ENCODE peak calls at places on chromosomes 2 and 18, in eight cellular contexts. One of them, this sample, is unnamed.

GRCh38 chr2:70248810-70249438 is 496 bp upstream of the TIA1 start:
- DNase-seq in A549: peak; percentile 91
- DNase-seq in Panc1: peak; percentile 96
- DNase-seq in left ventricle myocardium inferior: peak; percentile 88
- DNase-seq in LHCN-M2: no peak
- DNase-seq in RWPE1: no peak
- DNase-seq in GM03348: no peak
- DNase-seq in activated naive CD4-positive, alpha-beta T cell treated with Interleukin-2 at 50 U/mL for 16 hours: peak; percentile 90
- DNase-seq in this sample: peak; percentile 26

GRCh38 chr2:128314026-128314347 is 4.7 kb downstream of the HS6ST1 start:
- DNase-seq in A549: no peak
- DNase-seq in LHCN-M2: no peak
- DNase-seq in GM03348: no peak
- DNase-seq in Panc1: no peak
- DNase-seq in left ventricle myocardium inferior: no peak
- DNase-seq in activated naive CD4-positive, alpha-beta T cell treated with Interleukin-2 at 50 U/mL for 16 hours: no peak
- DNase-seq in RWPE1: no peak
- DNase-seq in this sample: no peak

GRCh38 chr2:185338104-185338503 is 400.5 kb upstream of the FSIP2 start:
- DNase-seq in LHCN-M2: no peak
- DNase-seq in RWPE1: no peak
- DNase-seq in left ventricle myocardium inferior: no peak
- DNase-seq in GM03348: no peak
- DNase-seq in A549: no peak
- DNase-seq in activated naive CD4-positive, alpha-beta T cell treated with Interleukin-2 at 50 U/mL for 16 hours: no peak
- DNase-seq in Panc1: no peak
- DNase-seq in this sample: no peak

GRCh38 chr2:28152585-28153284 is 239.9 kb upstream of the FOSL2 start:
- DNase-seq in activated naive CD4-positive, alpha-beta T cell treated with Interleukin-2 at 50 U/mL for 16 hours: no peak
- DNase-seq in A549: no peak
- DNase-seq in left ventricle myocardium inferior: no peak
- DNase-seq in Panc1: peak; percentile 61
- DNase-seq in LHCN-M2: peak; percentile 83
- DNase-seq in GM03348: peak; percentile 22
- DNase-seq in RWPE1: no peak
- DNase-seq in this sample: no peak

GRCh38 chr2:236986524-236987330 is 99.0 kb upstream of the COPS8 start:
- DNase-seq in RWPE1: no peak
- DNase-seq in A549: no peak
- DNase-seq in Panc1: no peak
- DNase-seq in left ventricle myocardium inferior: no peak
- DNase-seq in GM03348: no peak
- DNase-seq in activated naive CD4-positive, alpha-beta T cell treated with Interleukin-2 at 50 U/mL for 16 hours: no peak
- DNase-seq in LHCN-M2: no peak
- DNase-seq in this sample: no peak

GRCh38 chr2:239693330-239693729 is 292.5 kb upstream of the HDAC4 start:
- DNase-seq in RWPE1: no peak
- DNase-seq in left ventricle myocardium inferior: no peak
- DNase-seq in GM03348: no peak
- DNase-seq in LHCN-M2: no peak
- DNase-seq in activated naive CD4-positive, alpha-beta T cell treated with Interleukin-2 at 50 U/mL for 16 hours: no peak
- DNase-seq in Panc1: no peak
- DNase-seq in A549: no peak
- DNase-seq in this sample: no peak

GRCh38 chr2:203175371-203175770 is 63.4 kb upstream of the CYP20A1 start:
- DNase-seq in Panc1: no peak
- DNase-seq in LHCN-M2: peak; percentile 26
- DNase-seq in A549: no peak
- DNase-seq in activated naive CD4-positive, alpha-beta T cell treated with Interleukin-2 at 50 U/mL for 16 hours: no peak
- DNase-seq in left ventricle myocardium inferior: no peak
- DNase-seq in GM03348: no peak
- DNase-seq in RWPE1: no peak
- DNase-seq in this sample: no peak

GRCh38 chr2:231571810-231572209 is 20.9 kb upstream of the TEX44 start:
- DNase-seq in activated naive CD4-positive, alpha-beta T cell treated with Interleukin-2 at 50 U/mL for 16 hours: no peak
- DNase-seq in A549: no peak
- DNase-seq in LHCN-M2: no peak
- DNase-seq in Panc1: no peak
- DNase-seq in RWPE1: no peak
- DNase-seq in GM03348: no peak
- DNase-seq in left ventricle myocardium inferior: no peak
- DNase-seq in this sample: no peak

GRCh38 chr2:29326926-29327325 is 211.7 kb downstream of the CLIP4 start:
- DNase-seq in GM03348: no peak
- DNase-seq in A549: no peak
- DNase-seq in LHCN-M2: no peak
- DNase-seq in RWPE1: no peak
- DNase-seq in Panc1: no peak
- DNase-seq in activated naive CD4-positive, alpha-beta T cell treated with Interleukin-2 at 50 U/mL for 16 hours: no peak
- DNase-seq in left ventricle myocardium inferior: no peak
- DNase-seq in this sample: no peak

GRCh38 chr2:86274918-86275275 is 62.5 kb downstream of the REEP1 start:
- DNase-seq in GM03348: no peak
- DNase-seq in Panc1: no peak
- DNase-seq in activated naive CD4-positive, alpha-beta T cell treated with Interleukin-2 at 50 U/mL for 16 hours: no peak
- DNase-seq in A549: no peak
- DNase-seq in RWPE1: no peak
- DNase-seq in left ventricle myocardium inferior: peak; percentile 63
- DNase-seq in LHCN-M2: peak; percentile 79
- DNase-seq in this sample: no peak

GRCh38 chr18:75129717-75130477 is 79.0 kb downstream of the PTGR3 start:
- DNase-seq in RWPE1: no peak
- DNase-seq in Panc1: no peak
- DNase-seq in A549: no peak
- DNase-seq in left ventricle myocardium inferior: no peak
- DNase-seq in activated naive CD4-positive, alpha-beta T cell treated with Interleukin-2 at 50 U/mL for 16 hours: no peak
- DNase-seq in GM03348: no peak
- DNase-seq in LHCN-M2: no peak
- DNase-seq in this sample: no peak

GRCh38 chr2:213932-214693 is 49.7 kb downstream of the SH3YL1 start:
- DNase-seq in A549: no peak
- DNase-seq in activated naive CD4-positive, alpha-beta T cell treated with Interleukin-2 at 50 U/mL for 16 hours: no peak
- DNase-seq in GM03348: peak; percentile 35
- DNase-seq in RWPE1: no peak
- DNase-seq in left ventricle myocardium inferior: peak; percentile 46
- DNase-seq in LHCN-M2: no peak
- DNase-seq in Panc1: no peak
- DNase-seq in this sample: no peak

GRCh38 chr18:36191711-36192110 is 4.4 kb downstream of the MOCOS start:
- DNase-seq in A549: no peak
- DNase-seq in LHCN-M2: no peak
- DNase-seq in left ventricle myocardium inferior: no peak
- DNase-seq in RWPE1: no peak
- DNase-seq in GM03348: no peak
- DNase-seq in Panc1: no peak
- DNase-seq in activated naive CD4-positive, alpha-beta T cell treated with Interleukin-2 at 50 U/mL for 16 hours: no peak
- DNase-seq in this sample: no peak

GRCh38 chr2:102703748-102704147 is 58.1 kb upstream of the TMEM182 start:
- DNase-seq in GM03348: peak; percentile 51
- DNase-seq in A549: peak; percentile 55
- DNase-seq in activated naive CD4-positive, alpha-beta T cell treated with Interleukin-2 at 50 U/mL for 16 hours: no peak
- DNase-seq in RWPE1: peak; percentile 65
- DNase-seq in Panc1: peak; percentile 39
- DNase-seq in LHCN-M2: peak; percentile 21
- DNase-seq in left ventricle myocardium inferior: no peak
- DNase-seq in this sample: no peak

GRCh38 chr2:32926708-32927084 is 20.1 kb upstream of the LTBP1 start:
- DNase-seq in RWPE1: no peak
- DNase-seq in A549: peak; percentile 37
- DNase-seq in left ventricle myocardium inferior: no peak
- DNase-seq in LHCN-M2: peak; percentile 72
- DNase-seq in Panc1: no peak
- DNase-seq in GM03348: no peak
- DNase-seq in activated naive CD4-positive, alpha-beta T cell treated with Interleukin-2 at 50 U/mL for 16 hours: no peak
- DNase-seq in this sample: no peak

GRCh38 chr2:62698653-62699052 is 6.9 kb upstream of the EHBP1 start:
- DNase-seq in activated naive CD4-positive, alpha-beta T cell treated with Interleukin-2 at 50 U/mL for 16 hours: no peak
- DNase-seq in GM03348: no peak
- DNase-seq in left ventricle myocardium inferior: no peak
- DNase-seq in Panc1: no peak
- DNase-seq in RWPE1: no peak
- DNase-seq in LHCN-M2: no peak
- DNase-seq in A549: no peak
- DNase-seq in this sample: no peak

GRCh38 chr18:24999650-25000267 is 352.2 kb downstream of the ZNF521 start:
- DNase-seq in left ventricle myocardium inferior: no peak
- DNase-seq in GM03348: no peak
- DNase-seq in A549: no peak
- DNase-seq in Panc1: no peak
- DNase-seq in activated naive CD4-positive, alpha-beta T cell treated with Interleukin-2 at 50 U/mL for 16 hours: no peak
- DNase-seq in LHCN-M2: no peak
- DNase-seq in RWPE1: no peak
- DNase-seq in this sample: no peak

GRCh38 chr2:206989306-206989705 is 50.0 kb downstream of the CPO start:
- DNase-seq in LHCN-M2: no peak
- DNase-seq in RWPE1: peak; percentile 41
- DNase-seq in left ventricle myocardium inferior: peak; percentile 25
- DNase-seq in Panc1: no peak
- DNase-seq in GM03348: peak; percentile 54
- DNase-seq in activated naive CD4-positive, alpha-beta T cell treated with Interleukin-2 at 50 U/mL for 16 hours: peak; percentile 3
- DNase-seq in A549: peak; percentile 39
- DNase-seq in this sample: peak; percentile 24

GRCh38 chr2:131425191-131426021 is 50.5 kb upstream of the TUBA3D start:
- DNase-seq in Panc1: no peak
- DNase-seq in RWPE1: no peak
- DNase-seq in left ventricle myocardium inferior: no peak
- DNase-seq in GM03348: no peak
- DNase-seq in A549: no peak
- DNase-seq in LHCN-M2: no peak
- DNase-seq in activated naive CD4-positive, alpha-beta T cell treated with Interleukin-2 at 50 U/mL for 16 hours: no peak
- DNase-seq in this sample: no peak

GRCh38 chr18:47582055-47582454 is 330.6 kb upstream of the SKOR2 start:
- DNase-seq in Panc1: no peak
- DNase-seq in LHCN-M2: no peak
- DNase-seq in A549: no peak
- DNase-seq in left ventricle myocardium inferior: no peak
- DNase-seq in GM03348: no peak
- DNase-seq in RWPE1: no peak
- DNase-seq in activated naive CD4-positive, alpha-beta T cell treated with Interleukin-2 at 50 U/mL for 16 hours: no peak
- DNase-seq in this sample: no peak

GRCh38 chr2:146602383-146602782 is 1242.4 kb upstream of the ACVR2A start:
- DNase-seq in Panc1: no peak
- DNase-seq in activated naive CD4-positive, alpha-beta T cell treated with Interleukin-2 at 50 U/mL for 16 hours: no peak
- DNase-seq in RWPE1: no peak
- DNase-seq in LHCN-M2: peak; percentile 41
- DNase-seq in GM03348: peak; percentile 44
- DNase-seq in A549: peak; percentile 21
- DNase-seq in left ventricle myocardium inferior: no peak
- DNase-seq in this sample: no peak

GRCh38 chr2:59892398-59892797 is 661.1 kb downstream of the BCL11A start:
- DNase-seq in Panc1: no peak
- DNase-seq in A549: no peak
- DNase-seq in left ventricle myocardium inferior: no peak
- DNase-seq in activated naive CD4-positive, alpha-beta T cell treated with Interleukin-2 at 50 U/mL for 16 hours: no peak
- DNase-seq in GM03348: no peak
- DNase-seq in LHCN-M2: no peak
- DNase-seq in RWPE1: no peak
- DNase-seq in this sample: no peak

GRCh38 chr2:3313845-3314375 is 63.7 kb downstream of the EIPR1 start:
- DNase-seq in A549: no peak
- DNase-seq in GM03348: no peak
- DNase-seq in Panc1: no peak
- DNase-seq in left ventricle myocardium inferior: no peak
- DNase-seq in RWPE1: no peak
- DNase-seq in LHCN-M2: no peak
- DNase-seq in activated naive CD4-positive, alpha-beta T cell treated with Interleukin-2 at 50 U/mL for 16 hours: no peak
- DNase-seq in this sample: no peak

GRCh38 chr2:144516981-144517824 is 2.7 kb downstream of the ZEB2 start:
- DNase-seq in Panc1: no peak
- DNase-seq in RWPE1: peak; percentile 70
- DNase-seq in left ventricle myocardium inferior: peak; percentile 65
- DNase-seq in activated naive CD4-positive, alpha-beta T cell treated with Interleukin-2 at 50 U/mL for 16 hours: peak; percentile 64
- DNase-seq in GM03348: peak; percentile 84
- DNase-seq in LHCN-M2: peak; percentile 95
- DNase-seq in A549: peak; percentile 81
- DNase-seq in this sample: no peak

GRCh38 chr18:55781481-55781957 is 193.5 kb upstream of the TCF4 start:
- DNase-seq in LHCN-M2: peak; percentile 82
- DNase-seq in activated naive CD4-positive, alpha-beta T cell treated with Interleukin-2 at 50 U/mL for 16 hours: no peak
- DNase-seq in left ventricle myocardium inferior: peak; percentile 35
- DNase-seq in A549: peak; percentile 52
- DNase-seq in Panc1: peak; percentile 13
- DNase-seq in GM03348: peak; percentile 79
- DNase-seq in RWPE1: peak; percentile 24
- DNase-seq in this sample: no peak

GRCh38 chr2:120291464-120292311 is 39.0 kb downstream of the RALB start:
- DNase-seq in RWPE1: peak; percentile 57
- DNase-seq in left ventricle myocardium inferior: no peak
- DNase-seq in Panc1: no peak
- DNase-seq in activated naive CD4-positive, alpha-beta T cell treated with Interleukin-2 at 50 U/mL for 16 hours: no peak
- DNase-seq in GM03348: peak; percentile 41
- DNase-seq in A549: no peak
- DNase-seq in LHCN-M2: no peak
- DNase-seq in this sample: no peak